ENCODE peak calls at places on chromosomes 1 and 21, in eight cellular contexts. One of them, this sample, is unnamed.

GRCh38 chr1:186113454-186113853 is 261.6 kb downstream of the TPR start:
- DNase-seq in body of pancreas: no peak
- DNase-seq in right lobe of liver: no peak
- DNase-seq in left ventricle myocardium inferior: no peak
- DNase-seq in astrocyte of the spinal cord: no peak
- DNase-seq in cardiac fibroblast: no peak
- DNase-seq in bronchial epithelial cell: no peak
- DNase-seq in dorsolateral prefrontal cortex: no peak
- DNase-seq in this sample: no peak

GRCh38 chr21:35475768-35476167 is 426.7 kb upstream of the RUNX1 start:
- DNase-seq in body of pancreas: no peak
- DNase-seq in right lobe of liver: no peak
- DNase-seq in left ventricle myocardium inferior: no peak
- DNase-seq in astrocyte of the spinal cord: peak
- DNase-seq in cardiac fibroblast: peak
- DNase-seq in bronchial epithelial cell: peak
- DNase-seq in dorsolateral prefrontal cortex: no peak
- DNase-seq in this sample: no peak

GRCh38 chr1:32954183-32954582 is 10.4 kb downstream of the RNF19B start:
- DNase-seq in body of pancreas: no peak
- DNase-seq in right lobe of liver: no peak
- DNase-seq in left ventricle myocardium inferior: no peak
- DNase-seq in astrocyte of the spinal cord: no peak
- DNase-seq in cardiac fibroblast: no peak
- DNase-seq in bronchial epithelial cell: peak
- DNase-seq in dorsolateral prefrontal cortex: no peak
- DNase-seq in this sample: no peak

GRCh38 chr1:50973875-50974617 is 4.0 kb downstream of the CDKN2C start:
- DNase-seq in body of pancreas: no peak
- DNase-seq in right lobe of liver: no peak
- DNase-seq in left ventricle myocardium inferior: no peak
- DNase-seq in astrocyte of the spinal cord: no peak
- DNase-seq in cardiac fibroblast: no peak
- DNase-seq in bronchial epithelial cell: no peak
- DNase-seq in dorsolateral prefrontal cortex: no peak
- DNase-seq in this sample: no peak

GRCh38 chr1:246181244-246181643 is 325.8 kb downstream of the SMYD3 start:
- DNase-seq in body of pancreas: no peak
- DNase-seq in right lobe of liver: no peak
- DNase-seq in left ventricle myocardium inferior: no peak
- DNase-seq in astrocyte of the spinal cord: no peak
- DNase-seq in cardiac fibroblast: no peak
- DNase-seq in bronchial epithelial cell: peak
- DNase-seq in dorsolateral prefrontal cortex: no peak
- DNase-seq in this sample: no peak

GRCh38 chr1:215819114-215819513 is 252.0 kb downstream of the KCTD3 start:
- DNase-seq in body of pancreas: no peak
- DNase-seq in right lobe of liver: no peak
- DNase-seq in left ventricle myocardium inferior: no peak
- DNase-seq in astrocyte of the spinal cord: no peak
- DNase-seq in cardiac fibroblast: peak
- DNase-seq in bronchial epithelial cell: no peak
- DNase-seq in dorsolateral prefrontal cortex: no peak
- DNase-seq in this sample: no peak

GRCh38 chr1:44040856-44041255 is 9.6 kb upstream of the SLC6A9 start:
- DNase-seq in body of pancreas: no peak
- DNase-seq in right lobe of liver: no peak
- DNase-seq in left ventricle myocardium inferior: no peak
- DNase-seq in astrocyte of the spinal cord: no peak
- DNase-seq in cardiac fibroblast: no peak
- DNase-seq in bronchial epithelial cell: peak
- DNase-seq in dorsolateral prefrontal cortex: no peak
- DNase-seq in this sample: no peak

GRCh38 chr1:18965206-18966173 is 9.0 kb upstream of the IFFO2 start:
- DNase-seq in body of pancreas: no peak
- DNase-seq in right lobe of liver: no peak
- DNase-seq in left ventricle myocardium inferior: no peak
- DNase-seq in astrocyte of the spinal cord: no peak
- DNase-seq in cardiac fibroblast: peak
- DNase-seq in bronchial epithelial cell: peak
- DNase-seq in dorsolateral prefrontal cortex: no peak
- DNase-seq in this sample: peak

GRCh38 chr1:1435094-1435903 is at the start of gene VWA1:
- DNase-seq in body of pancreas: peak
- DNase-seq in right lobe of liver: peak
- DNase-seq in left ventricle myocardium inferior: peak
- DNase-seq in astrocyte of the spinal cord: peak
- DNase-seq in cardiac fibroblast: peak
- DNase-seq in bronchial epithelial cell: no peak
- DNase-seq in dorsolateral prefrontal cortex: peak
- DNase-seq in this sample: peak

GRCh38 chr1:170927955-170928850 is 7.1 kb upstream of the MROH9 start:
- DNase-seq in body of pancreas: no peak
- DNase-seq in right lobe of liver: no peak
- DNase-seq in left ventricle myocardium inferior: no peak
- DNase-seq in astrocyte of the spinal cord: no peak
- DNase-seq in cardiac fibroblast: peak
- DNase-seq in bronchial epithelial cell: peak
- DNase-seq in dorsolateral prefrontal cortex: no peak
- DNase-seq in this sample: no peak

DNA sequence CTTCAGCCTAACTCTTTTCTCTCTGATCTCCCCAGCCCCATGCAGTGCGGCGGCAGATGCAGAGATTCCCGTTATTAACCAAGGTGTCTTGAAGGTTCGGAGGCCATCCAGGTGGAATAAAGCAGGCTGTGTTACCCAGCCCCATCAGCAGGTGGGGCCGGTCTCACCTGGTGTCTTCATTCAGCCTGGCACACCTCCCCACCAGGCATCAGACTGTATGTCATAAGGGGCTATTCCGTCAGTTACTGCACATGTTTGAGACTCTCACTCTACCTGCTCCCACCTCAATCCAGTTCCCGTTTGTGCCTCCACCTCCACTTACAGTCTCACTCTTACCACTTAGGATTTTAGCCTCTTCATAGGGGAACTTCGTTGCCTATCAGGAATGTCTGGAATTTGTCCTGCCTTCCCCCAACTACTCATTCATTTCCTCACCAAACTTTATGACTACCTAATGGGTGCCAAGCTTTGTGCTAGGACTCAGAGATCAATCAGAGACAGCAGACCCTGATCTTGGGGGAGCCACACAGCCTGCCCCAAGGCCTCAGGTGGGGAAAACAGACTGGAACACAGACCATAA is 170.2 kb downstream of the PLPP3 start:
- DNase-seq in body of pancreas: peak
- DNase-seq in right lobe of liver: peak
- DNase-seq in left ventricle myocardium inferior: peak
- DNase-seq in astrocyte of the spinal cord: no peak
- DNase-seq in cardiac fibroblast: no peak
- DNase-seq in bronchial epithelial cell: peak
- DNase-seq in dorsolateral prefrontal cortex: no peak
- DNase-seq in this sample: peak
- TF ChIP-seq CTCF in body of pancreas: peak
- TF ChIP-seq CTCF in right lobe of liver: peak
- TF ChIP-seq CTCF in left ventricle myocardium inferior: peak
- TF ChIP-seq CTCF in astrocyte of the spinal cord: peak
- TF ChIP-seq CTCF in cardiac fibroblast: peak
- TF ChIP-seq CTCF in bronchial epithelial cell: peak
- TF ChIP-seq CTCF in dorsolateral prefrontal cortex: no peak
- TF ChIP-seq CTCF in this sample: peak

GRCh38 chr21:16792155-16792554 is 720.7 kb upstream of the CXADR start:
- DNase-seq in body of pancreas: no peak
- DNase-seq in right lobe of liver: no peak
- DNase-seq in left ventricle myocardium inferior: no peak
- DNase-seq in astrocyte of the spinal cord: no peak
- DNase-seq in cardiac fibroblast: no peak
- DNase-seq in bronchial epithelial cell: no peak
- DNase-seq in dorsolateral prefrontal cortex: no peak
- DNase-seq in this sample: no peak

GRCh38 chr21:16794944-16795343 is 717.9 kb upstream of the CXADR start:
- DNase-seq in body of pancreas: no peak
- DNase-seq in right lobe of liver: no peak
- DNase-seq in left ventricle myocardium inferior: no peak
- DNase-seq in astrocyte of the spinal cord: peak
- DNase-seq in cardiac fibroblast: peak
- DNase-seq in bronchial epithelial cell: peak
- DNase-seq in dorsolateral prefrontal cortex: no peak
- DNase-seq in this sample: no peak

GRCh38 chr21:16789636-16790035 is 723.2 kb upstream of the CXADR start:
- DNase-seq in body of pancreas: no peak
- DNase-seq in right lobe of liver: no peak
- DNase-seq in left ventricle myocardium inferior: no peak
- DNase-seq in astrocyte of the spinal cord: no peak
- DNase-seq in cardiac fibroblast: no peak
- DNase-seq in bronchial epithelial cell: no peak
- DNase-seq in dorsolateral prefrontal cortex: no peak
- DNase-seq in this sample: no peak
- TF ChIP-seq CTCF in body of pancreas: no peak
- TF ChIP-seq CTCF in right lobe of liver: no peak
- TF ChIP-seq CTCF in left ventricle myocardium inferior: no peak
- TF ChIP-seq CTCF in astrocyte of the spinal cord: no peak
- TF ChIP-seq CTCF in cardiac fibroblast: no peak
- TF ChIP-seq CTCF in bronchial epithelial cell: no peak
- TF ChIP-seq CTCF in dorsolateral prefrontal cortex: no peak
- TF ChIP-seq CTCF in this sample: no peak

GRCh38 chr1:39167632-39168209 is 36.8 kb upstream of the MACF1 start:
- DNase-seq in body of pancreas: no peak
- DNase-seq in right lobe of liver: no peak
- DNase-seq in left ventricle myocardium inferior: no peak
- DNase-seq in astrocyte of the spinal cord: no peak
- DNase-seq in cardiac fibroblast: peak
- DNase-seq in bronchial epithelial cell: peak
- DNase-seq in dorsolateral prefrontal cortex: no peak
- DNase-seq in this sample: no peak

GRCh38 chr1:39170731-39171375 is 33.6 kb upstream of the MACF1 start:
- DNase-seq in body of pancreas: no peak
- DNase-seq in right lobe of liver: no peak
- DNase-seq in left ventricle myocardium inferior: no peak
- DNase-seq in astrocyte of the spinal cord: no peak
- DNase-seq in cardiac fibroblast: no peak
- DNase-seq in bronchial epithelial cell: no peak
- DNase-seq in dorsolateral prefrontal cortex: no peak
- DNase-seq in this sample: no peak

GRCh38 chr1:39165049-39165448 is 39.4 kb upstream of the MACF1 start:
- DNase-seq in body of pancreas: no peak
- DNase-seq in right lobe of liver: no peak
- DNase-seq in left ventricle myocardium inferior: no peak
- DNase-seq in astrocyte of the spinal cord: no peak
- DNase-seq in cardiac fibroblast: peak
- DNase-seq in bronchial epithelial cell: no peak
- DNase-seq in dorsolateral prefrontal cortex: no peak
- DNase-seq in this sample: no peak

GRCh38 chr1:39165488-39165887 is 39.0 kb upstream of the MACF1 start:
- DNase-seq in body of pancreas: no peak
- DNase-seq in right lobe of liver: no peak
- DNase-seq in left ventricle myocardium inferior: no peak
- DNase-seq in astrocyte of the spinal cord: no peak
- DNase-seq in cardiac fibroblast: no peak
- DNase-seq in bronchial epithelial cell: no peak
- DNase-seq in dorsolateral prefrontal cortex: no peak
- DNase-seq in this sample: no peak

GRCh38 chr1:39168301-39169080 is 36.0 kb upstream of the MACF1 start:
- DNase-seq in body of pancreas: no peak
- DNase-seq in right lobe of liver: no peak
- DNase-seq in left ventricle myocardium inferior: no peak
- DNase-seq in astrocyte of the spinal cord: no peak
- DNase-seq in cardiac fibroblast: no peak
- DNase-seq in bronchial epithelial cell: no peak
- DNase-seq in dorsolateral prefrontal cortex: no peak
- DNase-seq in this sample: no peak
- TF ChIP-seq CTCF in body of pancreas: no peak
- TF ChIP-seq CTCF in right lobe of liver: no peak
- TF ChIP-seq CTCF in left ventricle myocardium inferior: no peak
- TF ChIP-seq CTCF in astrocyte of the spinal cord: no peak
- TF ChIP-seq CTCF in cardiac fibroblast: no peak
- TF ChIP-seq CTCF in bronchial epithelial cell: no peak
- TF ChIP-seq CTCF in dorsolateral prefrontal cortex: no peak
- TF ChIP-seq CTCF in this sample: no peak

GRCh38 chr1:184386271-184387068 is at the start of gene C1orf21:
- DNase-seq in body of pancreas: peak
- DNase-seq in right lobe of liver: peak
- DNase-seq in left ventricle myocardium inferior: peak
- DNase-seq in astrocyte of the spinal cord: peak
- DNase-seq in cardiac fibroblast: peak
- DNase-seq in bronchial epithelial cell: peak
- DNase-seq in dorsolateral prefrontal cortex: peak
- DNase-seq in this sample: peak
- TF ChIP-seq CTCF in body of pancreas: no peak
- TF ChIP-seq CTCF in right lobe of liver: no peak
- TF ChIP-seq CTCF in left ventricle myocardium inferior: no peak
- TF ChIP-seq CTCF in astrocyte of the spinal cord: no peak
- TF ChIP-seq CTCF in cardiac fibroblast: no peak
- TF ChIP-seq CTCF in bronchial epithelial cell: no peak
- TF ChIP-seq CTCF in dorsolateral prefrontal cortex: no peak
- TF ChIP-seq CTCF in this sample: no peak

This sample was measured in GM10248.